ENCODE peak calls at places on chromosomes 3 and 15, in four cellular contexts. S is neuronal stem cell, F is upper lobe of right lung, E is hepatocyte. P is an unnamed sample.

GRCh38 chr3:129481783-129482332 is 41.8 kb downstream of the IFT122 start:
- DNase-seq in S (no peak), F (peak; percentile 80), E (no peak), P (no peak)

GRCh38 chr3:43005253-43005652 is 26.1 kb downstream of the GASK1A start:
- DNase-seq in S (no peak), F (no peak), E (no peak), P (no peak)

GRCh38 chr3:46881819-46882376 is 4.4 kb downstream of the PTH1R start:
- DNase-seq in S (no peak), F (no peak), E (peak; percentile 76), P (no peak)

GRCh38 chr15:63348392-63348791 is 33.3 kb downstream of the CA12 start:
- DNase-seq in S (no peak), F (peak; percentile 77), E (peak; percentile 35), P (no peak)

GRCh38 chr3:23484386-23484785 is 281.3 kb downstream of the UBE2E2 start:
- DNase-seq in S (no peak), F (no peak), E (no peak), P (no peak)

GRCh38 chr3:18751514-18751913 is 326.4 kb upstream of the SATB1 start:
- DNase-seq in S (no peak), F (no peak), E (no peak), P (no peak)

GRCh38 chr15:61613729-61614128 is 384.6 kb upstream of the RORA start:
- DNase-seq in S (no peak), F (no peak), E (no peak), P (no peak)

GRCh38 chr3:125003369-125003853 is 52.4 kb downstream of the HEG1 start:
- DNase-seq in S (no peak), F (no peak), E (peak; percentile 77), P (peak; percentile 41)

GRCh38 chr15:40776537-40777141 is 6.9 kb downstream of the C15orf62 start:
- DNase-seq in S (no peak), F (peak; percentile 86), E (no peak), P (no peak)

GRCh38 chr3:86828751-86829150 is 162.2 kb downstream of the VGLL3 start:
- DNase-seq in S (no peak), F (no peak), E (no peak), P (no peak)

GRCh38 chr3:134768116-134768515 is 26.9 kb upstream of the EPHB1 start:
- DNase-seq in S (no peak), F (no peak), E (no peak), P (no peak)

GRCh38 chr3:43768594-43768993 is 77.9 kb downstream of the ABHD5 start:
- DNase-seq in S (no peak), F (no peak), E (no peak), P (no peak)

GRCh38 chr3:143118630-143119008 is 952 bp upstream of the CHST2 start:
- DNase-seq in S (no peak), F (no peak), E (no peak), P (no peak)

GRCh38 chr15:101062471-101063171 is 143.5 kb downstream of the LRRK1 start:
- DNase-seq in S (no peak), F (peak; percentile 20), E (no peak), P (no peak)

GRCh38 chr3:8223766-8224165 is 277.9 kb upstream of the LMCD1 start:
- DNase-seq in S (no peak), F (no peak), E (peak; percentile 30), P (no peak)

GRCh38 chr3:121958801-121959200 is 63.2 kb downstream of the ILDR1 start:
- DNase-seq in S (no peak), F (no peak), E (no peak), P (no peak)

GRCh38 chr3:121961283-121961682 is 60.8 kb downstream of the ILDR1 start:
- DNase-seq in S (no peak), F (no peak), E (no peak), P (no peak)

GRCh38 chr3:121956363-121956762 is 62.2 kb downstream of the SLC15A2 start:
- DNase-seq in S (no peak), F (no peak), E (no peak), P (no peak)

GRCh38 chr3:121962443-121962842 is 59.6 kb downstream of the ILDR1 start:
- DNase-seq in S (no peak), F (no peak), E (no peak), P (no peak)

GRCh38 chr3:121957674-121958419 is 63.6 kb downstream of the SLC15A2 start:
- DNase-seq in S (no peak), F (no peak), E (no peak), P (no peak)
- H3K27ac ChIP-seq in S (no peak overlapping the region), F (no peak overlapping the region), E (no peak overlapping the region), P (no peak overlapping the region)

DNA sequence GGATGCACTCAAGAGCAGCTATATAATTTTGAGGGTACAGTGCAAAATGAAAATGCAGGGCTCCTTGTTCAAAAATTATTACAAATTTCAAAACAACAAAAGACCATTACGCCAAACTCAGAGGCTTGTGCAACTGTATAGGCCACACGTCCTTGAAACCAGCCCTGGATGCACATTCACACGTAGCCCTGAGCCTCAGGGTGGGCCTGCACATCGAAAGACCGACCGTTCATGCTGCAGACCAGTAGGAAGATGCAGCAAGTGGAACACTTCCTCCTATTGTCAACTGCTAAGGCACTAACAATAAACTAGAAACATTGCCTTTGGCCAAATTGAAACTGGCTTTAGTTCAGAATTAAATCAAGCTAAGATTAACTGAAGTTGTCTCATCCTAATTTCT is 174.7 kb downstream of the SHOX2 start:
- DNase-seq in S (no peak), F (no peak), E (no peak), P (no peak)
- H3K4me1 ChIP-seq in S (peaks cover 3% of the 10 kb centered on the region), F (no peaks in the 10 kb centered on the region), E (no peaks in the 10 kb centered on the region), P (no peaks in the 10 kb centered on the region)

GRCh38 chr15:69647160-69647513 is 194.5 kb downstream of the RPLP1 start:
- DNase-seq in S (no peak), F (no peak), E (no peak), P (no peak)
- H3K27me3 ChIP-seq in S (peaks cover 3% of the 10 kb centered on the region), F (peaks cover 16% of the 10 kb centered on the region), E (peaks cover 15% of the 10 kb centered on the region), P (peaks cover 2% of the 10 kb centered on the region)

DNA sequence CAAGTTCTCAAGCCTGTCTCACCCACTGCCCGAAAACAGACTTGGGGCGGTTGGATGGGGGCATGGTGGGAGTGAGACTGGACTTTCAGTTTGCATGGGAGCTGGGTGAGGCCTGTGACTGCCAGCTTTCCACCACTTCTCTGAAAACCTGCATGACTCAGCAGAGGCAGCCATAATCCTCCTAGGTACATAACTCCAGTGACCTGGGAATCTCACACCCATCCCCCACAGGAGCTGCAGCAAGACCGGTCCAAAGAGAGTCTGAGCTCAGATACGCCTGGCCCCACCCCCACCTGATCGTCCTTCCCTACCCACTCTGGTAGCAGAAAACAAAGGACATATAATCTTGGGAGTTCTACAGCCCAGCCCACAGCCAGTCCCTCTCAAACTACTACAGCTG is 107.2 kb downstream of the NSMCE3 start:
- DNase-seq in S (no peak), F (no peak), E (no peak), P (no peak)
- H3K27ac ChIP-seq in S (no peak overlapping the region), F (no peak overlapping the region), E (no peak overlapping the region), P (no peak overlapping the region)

DNA sequence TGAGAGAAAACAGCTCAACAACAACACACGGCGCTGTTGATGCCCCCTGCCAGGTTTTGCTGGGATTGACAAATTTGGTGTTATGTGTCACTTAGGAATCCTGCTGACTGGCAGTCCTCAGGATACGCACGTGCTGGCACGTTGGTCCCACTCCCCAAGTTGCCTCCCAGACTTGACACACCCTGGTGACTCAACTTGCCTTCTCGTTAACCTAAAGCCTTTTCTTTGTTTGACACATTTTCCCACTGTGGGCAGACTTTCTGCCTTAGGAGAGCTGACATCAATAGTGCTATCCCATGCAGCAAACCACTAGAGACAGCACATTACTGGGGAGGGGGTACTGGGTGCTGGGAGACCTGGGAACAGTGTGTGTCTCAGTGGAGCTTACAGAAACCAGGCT is 104.2 kb downstream of the OXNAD1 start:
- DNase-seq in S (no peak), F (no peak), E (no peak), P (peak; percentile 89)
- H3K4me1 ChIP-seq in S (peaks cover 17% of the 10 kb centered on the region), F (peaks cover 51% of the 10 kb centered on the region), E (peaks cover 10% of the 10 kb centered on the region), P (peaks cover 43% of the 10 kb centered on the region)

GRCh38 chr3:10419637-10420232 is 85.7 kb downstream of the ATP2B2 start:
- DNase-seq in S (no peak), F (no peak), E (no peak), P (no peak)

GRCh38 chr3:10421996-10422395 is 83.4 kb downstream of the ATP2B2 start:
- DNase-seq in S (no peak), F (no peak), E (no peak), P (no peak)

GRCh38 chr3:10417849-10418248 is 87.5 kb downstream of the ATP2B2 start:
- DNase-seq in S (no peak), F (no peak), E (no peak), P (peak; percentile 4)

GRCh38 chr3:10423171-10423882 is 82.1 kb downstream of the ATP2B2 start:
- DNase-seq in S (no peak), F (no peak), E (no peak), P (no peak)

DNA sequence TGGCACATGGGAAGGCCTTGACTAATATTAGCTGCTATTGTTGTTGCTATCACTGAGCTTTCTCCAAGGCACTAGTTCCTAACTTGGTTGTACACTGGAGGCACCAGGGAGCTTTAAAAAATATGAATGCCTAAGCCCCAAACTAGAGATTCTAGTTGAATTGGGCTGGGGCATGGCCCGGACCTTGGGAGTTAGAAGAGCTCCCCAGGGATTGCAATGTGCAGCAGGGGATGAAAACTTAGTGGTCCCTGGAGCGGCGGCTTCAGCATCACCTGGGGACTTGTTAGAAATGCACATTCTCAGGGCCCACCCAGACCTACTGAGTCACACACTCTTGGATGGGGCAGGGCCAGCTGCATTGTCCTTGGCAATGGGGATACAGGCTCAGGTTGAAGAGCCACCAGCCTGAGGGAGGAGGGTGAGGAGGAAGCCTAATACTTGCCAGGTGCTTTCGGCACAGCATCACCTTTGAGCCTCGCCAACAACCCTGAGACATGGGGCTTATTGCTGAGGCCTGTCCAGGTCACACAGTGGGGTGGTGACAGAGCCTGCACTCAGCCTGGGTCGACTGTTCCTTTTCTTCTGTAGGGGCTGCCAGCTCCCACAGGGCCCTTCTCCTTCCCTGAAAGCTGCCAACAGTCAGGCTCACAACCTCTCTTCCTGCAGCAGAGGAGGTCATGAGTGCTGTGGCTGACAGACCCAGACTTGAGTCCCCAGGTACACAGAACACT is 84.5 kb downstream of the ATP2B2 start:
- DNase-seq in S (no peak), F (no peak), E (no peak), P (no peak)
- H3K27me3 ChIP-seq in S (no peaks in the 10 kb centered on the region), F (peaks cover 6% of the 10 kb centered on the region), E (peaks cover 4% of the 10 kb centered on the region), P (no peaks in the 10 kb centered on the region)

GRCh38 chr15:25903024-25903581 is 40.0 kb upstream of the ATP10A start:
- DNase-seq in S (no peak), F (peak; percentile 77), E (peak; percentile 65), P (no peak)

GRCh38 chr15:25900901-25901300 is 37.8 kb upstream of the ATP10A start:
- DNase-seq in S (no peak), F (no peak), E (peak; percentile 32), P (no peak)

GRCh38 chr15:25899870-25900269 is 36.7 kb upstream of the ATP10A start:
- DNase-seq in S (no peak), F (no peak), E (no peak), P (peak; percentile 28)

GRCh38 chr15:25901841-25902610 is 38.9 kb upstream of the ATP10A start:
- DNase-seq in S (no peak), F (no peak), E (no peak), P (no peak)

GRCh38 chr15:25900426-25900825 is 37.3 kb upstream of the ATP10A start:
- DNase-seq in S (no peak), F (no peak), E (no peak), P (no peak)
- H3K27ac ChIP-seq in S (no peak overlapping the region), F (no peak overlapping the region), E (no peak overlapping the region), P (no peak overlapping the region)